ENCODE peak calls at places on chromosomes 3 and 15, in eight cellular contexts. J is BJ; W is Calu3; I is stimulated activated CD4-positive, alpha-beta T cell treated with anti-CD3 and anti-CD28 coated beads, Interleukin-15, amount 100 ng/mL, for 1 hour; U is HS-5; V is Panc1; C is AG10803; M is foreskin fibroblast. R is an unnamed sample.

GRCh38 chr3:53690521-53690920 is 155.7 kb downstream of the CHDH start:
- DNase-seq in J (no peak), W (no peak), I (no peak), U (no peak), V (no peak), C (no peak), M (no peak), R (no peak)

GRCh38 chr15:63044645-63045437 is 2.3 kb downstream of the TPM1 start:
- DNase-seq in J (no peak), W (peak), I (no peak), U (no peak), V (no peak), C (peak), M (no peak), R (no peak)

GRCh38 chr15:69749797-69750196 is 297.2 kb downstream of the RPLP1 start:
- DNase-seq in J (no peak), W (no peak), I (no peak), U (no peak), V (no peak), C (no peak), M (no peak), R (no peak)

GRCh38 chr3:163474766-163475165 is 1603.5 kb downstream of the SI start:
- DNase-seq in J (no peak), W (no peak), I (no peak), U (no peak), V (no peak), C (no peak), M (no peak), R (no peak)

GRCh38 chr15:29348308-29348914 is 78.8 kb upstream of the NSMCE3 start:
- DNase-seq in J (no peak), W (no peak), I (no peak), U (no peak), V (no peak), C (peak), M (peak), R (no peak)

GRCh38 chr3:62670351-62670750 is 204.9 kb downstream of the CADPS start:
- DNase-seq in J (no peak), W (no peak), I (no peak), U (no peak), V (no peak), C (peak), M (peak), R (no peak)

GRCh38 chr3:123773681-123774431 is 110.3 kb downstream of the MYLK start:
- DNase-seq in J (peak), W (no peak), I (no peak), U (peak), V (no peak), C (peak), M (peak), R (no peak)

GRCh38 chr15:63492541-63493077 is 11.8 kb upstream of the USP3 start:
- DNase-seq in J (no peak), W (no peak), I (no peak), U (no peak), V (no peak), C (peak), M (peak), R (no peak)

GRCh38 chr3:72571638-72572114 is 276.6 kb downstream of the SHQ1 start:
- DNase-seq in J (no peak), W (no peak), I (no peak), U (no peak), V (no peak), C (no peak), M (no peak), R (no peak)

GRCh38 chr3:184230081-184230602 is 757 bp downstream of the VWA5B2 start:
- DNase-seq in J (no peak), W (peak), I (no peak), U (no peak), V (no peak), C (no peak), M (peak), R (no peak)

GRCh38 chr3:188911033-188911850 is 260.5 kb upstream of the TPRG1 start:
- DNase-seq in J (no peak), W (no peak), I (no peak), U (no peak), V (no peak), C (no peak), M (peak), R (no peak)

GRCh38 chr3:29334652-29335189 is 53.9 kb downstream of the RBMS3 start:
- DNase-seq in J (no peak), W (no peak), I (no peak), U (no peak), V (no peak), C (no peak), M (no peak), R (no peak)

GRCh38 chr15:79474252-79474651 is 42.1 kb downstream of the MINAR1 start:
- DNase-seq in J (peak), W (no peak), I (no peak), U (peak), V (no peak), C (peak), M (no peak), R (peak)

GRCh38 chr3:138093721-138094120 is 21.7 kb downstream of the DZIP1L start:
- DNase-seq in J (no peak), W (no peak), I (no peak), U (no peak), V (no peak), C (no peak), M (no peak), R (no peak)

GRCh38 chr3:178705925-178706324 is 169.7 kb downstream of the KCNMB2 start:
- DNase-seq in J (peak), W (no peak), I (no peak), U (no peak), V (no peak), C (peak), M (peak), R (no peak)

GRCh38 chr3:102174312-102174712 is 260.5 kb upstream of the ZPLD1 start:
- DNase-seq in J (peak), W (peak), I (no peak), U (no peak), V (peak), C (no peak), M (peak), R (no peak)

GRCh38 chr15:40323953-40324937 is 753 bp downstream of the INAFM2 start:
- DNase-seq in J (no peak), W (no peak), I (no peak), U (no peak), V (no peak), C (no peak), M (peak), R (no peak)

R was measured in AG04449.